ENCODE peak calls at places on chromosomes 3 and 15, in ten cellular contexts. U is HEK293T; Z is effector memory CD8-positive, alpha-beta T cell; X is GM23248; Q is anterior cingulate cortex; D is activated effector memory CD4-positive, alpha-beta T cell treated with Interleukin-2 at 50 U/mL for 16 hours; R is brain microvascular endothelial cell; J is RPMI8226; S is stomach; L is stimulated activated CD8-positive, alpha-beta memory T cell treated with anti-CD3 and anti-CD28 coated beads, Interleukin-4, amount 100 ng/mL, for 24 hours. Y is an unnamed sample.

GRCh38 chr15:68492855-68493254 is 60.9 kb upstream of the ITGA11 start:
- DNase-seq in U (no peak), Z (no peak), X (peak; percentile 87), Q (no peak), D (no peak), R (peak; percentile 43), J (no peak), S (no peak), L (no peak), Y (no peak)

GRCh38 chr3:197746801-197747237 is 2.9 kb upstream of the FYTTD1 start:
- DNase-seq in U (no peak), Z (no peak), X (no peak), Q (no peak), D (no peak), R (no peak), J (peak; percentile 94), S (no peak), L (no peak), Y (no peak)

GRCh38 chr3:18556503-18556902 is 131.4 kb upstream of the SATB1 start:
- DNase-seq in U (no peak), Z (peak; percentile 42), X (peak; percentile 1), Q (no peak), D (peak; percentile 6), R (no peak), J (no peak), S (no peak), L (peak; percentile 54), Y (no peak)

GRCh38 chr15:57310876-57311275 is 65.4 kb upstream of the CGNL1 start:
- DNase-seq in U (no peak), Z (no peak), X (no peak), Q (no peak), D (no peak), R (no peak), J (no peak), S (peak; percentile 2), L (no peak), Y (no peak)

GRCh38 chr3:160473978-160474377 is 24.4 kb upstream of the TRIM59 start:
- DNase-seq in U (no peak), Z (no peak), X (peak; percentile 94), Q (no peak), D (no peak), R (peak; percentile 88), J (no peak), S (no peak), L (no peak), Y (no peak)

GRCh38 chr3:142105991-142106390 is 43.4 kb downstream of the TFDP2 start:
- DNase-seq in U (no peak), Z (no peak), X (peak; percentile 48), Q (no peak), D (no peak), R (no peak), J (no peak), S (no peak), L (no peak), Y (no peak)

GRCh38 chr15:85274315-85275050 is 105.9 kb upstream of the AKAP13 start:
- DNase-seq in U (no peak), Z (no peak), X (no peak), Q (no peak), D (no peak), R (no peak), J (peak; percentile 1), S (no peak), L (no peak), Y (peak; percentile 10)

GRCh38 chr3:123285479-123285878 is 83.7 kb downstream of the SEC22A start:
- DNase-seq in U (no peak), Z (no peak), X (no peak), Q (no peak), D (no peak), R (no peak), J (no peak), S (no peak), L (no peak), Y (no peak)

GRCh38 chr3:109071349-109072142 is 46.4 kb downstream of the MORC1 start:
- DNase-seq in U (no peak), Z (no peak), X (no peak), Q (no peak), D (no peak), R (no peak), J (peak; percentile 90), S (peak; percentile 29), L (no peak), Y (no peak)

GRCh38 chr3:194871143-194871863 is 185.6 kb downstream of the FAM43A start:
- DNase-seq in U (peak; percentile 24), Z (no peak), X (peak; percentile 96), Q (no peak), D (no peak), R (peak; percentile 85), J (peak; percentile 33), S (peak; percentile 57), L (no peak), Y (peak; percentile 72)

GRCh38 chr15:101309436-101310162 is 14.6 kb upstream of the SNRPA1 start:
- DNase-seq in U (no peak), Z (no peak), X (no peak), Q (no peak), D (no peak), R (no peak), J (no peak), S (peak; percentile 17), L (no peak), Y (no peak)

GRCh38 chr3:140585828-140586227 is 92.0 kb upstream of the TRIM42 start:
- DNase-seq in U (no peak), Z (no peak), X (peak; percentile 80), Q (no peak), D (no peak), R (peak; percentile 82), J (no peak), S (no peak), L (no peak), Y (no peak)

GRCh38 chr15:92332125-92332899 is 61.4 kb upstream of the ST8SIA2 start:
- DNase-seq in U (no peak), Z (no peak), X (no peak), Q (no peak), D (no peak), R (no peak), J (no peak), S (no peak), L (no peak), Y (no peak)

GRCh38 chr3:10432931-10433330 is 72.5 kb downstream of the ATP2B2 start:
- DNase-seq in U (no peak), Z (no peak), X (no peak), Q (no peak), D (no peak), R (no peak), J (no peak), S (no peak), L (no peak), Y (no peak)

GRCh38 chr15:29312387-29312786 is 42.8 kb upstream of the NSMCE3 start:
- DNase-seq in U (no peak), Z (no peak), X (peak; percentile 65), Q (no peak), D (no peak), R (peak; percentile 35), J (no peak), S (no peak), L (no peak), Y (no peak)

GRCh38 chr3:35383719-35384555 is 255.4 kb upstream of the ARPP21 start:
- DNase-seq in U (no peak), Z (no peak), X (no peak), Q (no peak), D (no peak), R (peak; percentile 52), J (no peak), S (no peak), L (no peak), Y (no peak)

GRCh38 chr3:177591371-177591770 is 394.1 kb upstream of the TBL1XR1 start:
- DNase-seq in U (no peak), Z (no peak), X (peak; percentile 17), Q (no peak), D (no peak), R (no peak), J (no peak), S (no peak), L (no peak), Y (no peak)

GRCh38 chr15:26624128-26624527 is 148.7 kb downstream of the GABRB3 start:
- DNase-seq in U (no peak), Z (no peak), X (no peak), Q (no peak), D (no peak), R (no peak), J (no peak), S (no peak), L (no peak), Y (no peak)

GRCh38 chr15:31148622-31149505 is 47.3 kb upstream of the TRPM1 start:
- DNase-seq in U (no peak), Z (no peak), X (no peak), Q (no peak), D (no peak), R (no peak), J (no peak), S (peak; percentile 7), L (no peak), Y (peak; percentile 35)

GRCh38 chr15:73870700-73871408 is 2.5 kb upstream of the TBC1D21 start:
- DNase-seq in U (no peak), Z (no peak), X (peak; percentile 48), Q (no peak), D (no peak), R (peak; percentile 49), J (no peak), S (peak; percentile 89), L (no peak), Y (no peak)

GRCh38 chr3:25820372-25820771 is 30.5 kb downstream of the OXSM start:
- DNase-seq in U (no peak), Z (no peak), X (peak; percentile 97), Q (no peak), D (no peak), R (peak; percentile 97), J (peak; percentile 69), S (no peak), L (no peak), Y (no peak)

GRCh38 chr3:150388468-150389418 is 19.4 kb upstream of the TSC22D2 start:
- DNase-seq in U (no peak), Z (no peak), X (peak; percentile 40), Q (no peak), D (no peak), R (no peak), J (no peak), S (no peak), L (no peak), Y (no peak)

GRCh38 chr15:21262851-21263400 is 177.4 kb downstream of the POTEB3 start:
- DNase-seq in U (no peak), Z (no peak), X (no peak), Q (no peak), D (no peak), R (no peak), J (peak; percentile 92), S (no peak), L (no peak), Y (no peak)

GRCh38 chr15:62769604-62770003 is 272.9 kb upstream of the TPM1 start:
- DNase-seq in U (no peak), Z (no peak), X (peak; percentile 93), Q (no peak), D (no peak), R (peak; percentile 65), J (no peak), S (no peak), L (no peak), Y (no peak)

GRCh38 chr3:122858373-122858772 is 63.5 kb downstream of the SLC49A4 start:
- DNase-seq in U (no peak), Z (no peak), X (peak; percentile 40), Q (no peak), D (no peak), R (peak; percentile 12), J (no peak), S (no peak), L (no peak), Y (no peak)

GRCh38 chr15:29631076-29632070 is 190.9 kb downstream of the TJP1 start:
- DNase-seq in U (no peak), Z (no peak), X (no peak), Q (peak; percentile 8), D (no peak), R (no peak), J (peak; percentile 94), S (no peak), L (no peak), Y (no peak)

GRCh38 chr3:123739754-123740153 is 144.4 kb downstream of the MYLK start:
- DNase-seq in U (no peak), Z (no peak), X (peak; percentile 89), Q (no peak), D (no peak), R (peak; percentile 70), J (no peak), S (no peak), L (no peak), Y (no peak)

GRCh38 chr3:17065315-17065714 is 180.6 kb downstream of the PLCL2 start:
- DNase-seq in U (no peak), Z (no peak), X (no peak), Q (no peak), D (no peak), R (no peak), J (no peak), S (no peak), L (no peak), Y (no peak)